ENCODE peak calls at places on chromosomes 11 and 22, in six cellular contexts. One of them, this sample, is unnamed.

GRCh38 chr11:117882539-117882938 is 6.1 kb upstream of the FXYD6 start:
- DNase-seq in stimulated activated CD4-positive, alpha-beta T cell treated with anti-CD3 and anti-CD28 coated beads, Interleukin-1b, Interleukin-23, amount 100 ng/mL, for 24 hours: no peak
- DNase-seq in EH: no peak
- DNase-seq in lower leg skin: no peak
- DNase-seq in tibial artery: no peak
- DNase-seq in PC-9: no peak
- DNase-seq in this sample: no peak

GRCh38 chr11:124415356-124415923 is 9.2 kb downstream of the OR8B4 start:
- DNase-seq in stimulated activated CD4-positive, alpha-beta T cell treated with anti-CD3 and anti-CD28 coated beads, Interleukin-1b, Interleukin-23, amount 100 ng/mL, for 24 hours: no peak
- DNase-seq in EH: peak; percentile 43
- DNase-seq in lower leg skin: no peak
- DNase-seq in tibial artery: no peak
- DNase-seq in PC-9: peak; percentile 39
- DNase-seq in this sample: no peak

GRCh38 chr22:40665312-40665711 is 14.0 kb upstream of the MCHR1 start:
- DNase-seq in stimulated activated CD4-positive, alpha-beta T cell treated with anti-CD3 and anti-CD28 coated beads, Interleukin-1b, Interleukin-23, amount 100 ng/mL, for 24 hours: no peak
- DNase-seq in EH: peak; percentile 93
- DNase-seq in lower leg skin: no peak
- DNase-seq in tibial artery: peak; percentile 77
- DNase-seq in PC-9: no peak
- DNase-seq in this sample: no peak

GRCh38 chr11:120801801-120802689 is 221.9 kb upstream of the TBCEL start:
- DNase-seq in stimulated activated CD4-positive, alpha-beta T cell treated with anti-CD3 and anti-CD28 coated beads, Interleukin-1b, Interleukin-23, amount 100 ng/mL, for 24 hours: peak; percentile 17
- DNase-seq in EH: peak; percentile 48
- DNase-seq in lower leg skin: peak; percentile 47
- DNase-seq in tibial artery: peak; percentile 41
- DNase-seq in PC-9: peak; percentile 51
- DNase-seq in this sample: no peak

GRCh38 chr11:113417428-113417827 is 29.8 kb downstream of the ANKK1 start:
- DNase-seq in stimulated activated CD4-positive, alpha-beta T cell treated with anti-CD3 and anti-CD28 coated beads, Interleukin-1b, Interleukin-23, amount 100 ng/mL, for 24 hours: no peak
- DNase-seq in EH: no peak
- DNase-seq in lower leg skin: no peak
- DNase-seq in tibial artery: no peak
- DNase-seq in PC-9: no peak
- DNase-seq in this sample: no peak

GRCh38 chr22:21837184-21837979 is 30.1 kb downstream of the MAPK1 start:
- DNase-seq in stimulated activated CD4-positive, alpha-beta T cell treated with anti-CD3 and anti-CD28 coated beads, Interleukin-1b, Interleukin-23, amount 100 ng/mL, for 24 hours: no peak
- DNase-seq in EH: peak; percentile 93
- DNase-seq in lower leg skin: no peak
- DNase-seq in tibial artery: no peak
- DNase-seq in PC-9: peak; percentile 42
- DNase-seq in this sample: no peak

GRCh38 chr22:27876684-27877083 is 42.4 kb downstream of the PITPNB start:
- DNase-seq in stimulated activated CD4-positive, alpha-beta T cell treated with anti-CD3 and anti-CD28 coated beads, Interleukin-1b, Interleukin-23, amount 100 ng/mL, for 24 hours: no peak
- DNase-seq in EH: peak; percentile 19
- DNase-seq in lower leg skin: no peak
- DNase-seq in tibial artery: no peak
- DNase-seq in PC-9: no peak
- DNase-seq in this sample: no peak

GRCh38 chr11:73950869-73951710 is at the start of gene DNAJB13:
- DNase-seq in stimulated activated CD4-positive, alpha-beta T cell treated with anti-CD3 and anti-CD28 coated beads, Interleukin-1b, Interleukin-23, amount 100 ng/mL, for 24 hours: no peak
- DNase-seq in EH: peak; percentile 68
- DNase-seq in lower leg skin: no peak
- DNase-seq in tibial artery: no peak
- DNase-seq in PC-9: peak; percentile 47
- DNase-seq in this sample: no peak

GRCh38 chr11:62842171-62842717 is 2.9 kb upstream of the WDR74 start:
- DNase-seq in stimulated activated CD4-positive, alpha-beta T cell treated with anti-CD3 and anti-CD28 coated beads, Interleukin-1b, Interleukin-23, amount 100 ng/mL, for 24 hours: no peak
- DNase-seq in EH: peak; percentile 46
- DNase-seq in lower leg skin: peak; percentile 32
- DNase-seq in tibial artery: no peak
- DNase-seq in PC-9: no peak
- DNase-seq in this sample: no peak

GRCh38 chr11:41479179-41479578 is 19.7 kb upstream of the LRRC4C start:
- DNase-seq in stimulated activated CD4-positive, alpha-beta T cell treated with anti-CD3 and anti-CD28 coated beads, Interleukin-1b, Interleukin-23, amount 100 ng/mL, for 24 hours: no peak
- DNase-seq in EH: no peak
- DNase-seq in lower leg skin: no peak
- DNase-seq in tibial artery: no peak
- DNase-seq in PC-9: no peak
- DNase-seq in this sample: no peak

GRCh38 chr11:124893781-124894401 is 3.8 kb downstream of the ROBO4 start:
- DNase-seq in stimulated activated CD4-positive, alpha-beta T cell treated with anti-CD3 and anti-CD28 coated beads, Interleukin-1b, Interleukin-23, amount 100 ng/mL, for 24 hours: no peak
- DNase-seq in EH: no peak
- DNase-seq in lower leg skin: no peak
- DNase-seq in tibial artery: no peak
- DNase-seq in PC-9: no peak
- DNase-seq in this sample: no peak

GRCh38 chr22:24181996-24182560 is 791 bp downstream of the SUSD2 start:
- DNase-seq in stimulated activated CD4-positive, alpha-beta T cell treated with anti-CD3 and anti-CD28 coated beads, Interleukin-1b, Interleukin-23, amount 100 ng/mL, for 24 hours: no peak
- DNase-seq in EH: no peak
- DNase-seq in lower leg skin: no peak
- DNase-seq in tibial artery: no peak
- DNase-seq in PC-9: no peak
- DNase-seq in this sample: no peak

GRCh38 chr11:45168366-45169130 is 22.1 kb downstream of the PRDM11 start:
- DNase-seq in stimulated activated CD4-positive, alpha-beta T cell treated with anti-CD3 and anti-CD28 coated beads, Interleukin-1b, Interleukin-23, amount 100 ng/mL, for 24 hours: no peak
- DNase-seq in EH: no peak
- DNase-seq in lower leg skin: no peak
- DNase-seq in tibial artery: no peak
- DNase-seq in PC-9: no peak
- DNase-seq in this sample: peak; percentile 30

GRCh38 chr22:36055376-36056310 is 27.0 kb upstream of the RBFOX2 start:
- DNase-seq in stimulated activated CD4-positive, alpha-beta T cell treated with anti-CD3 and anti-CD28 coated beads, Interleukin-1b, Interleukin-23, amount 100 ng/mL, for 24 hours: no peak
- DNase-seq in EH: peak; percentile 61
- DNase-seq in lower leg skin: no peak
- DNase-seq in tibial artery: no peak
- DNase-seq in PC-9: no peak
- DNase-seq in this sample: no peak

GRCh38 chr11:106288057-106288456 is 210.6 kb downstream of the AASDHPPT start:
- DNase-seq in stimulated activated CD4-positive, alpha-beta T cell treated with anti-CD3 and anti-CD28 coated beads, Interleukin-1b, Interleukin-23, amount 100 ng/mL, for 24 hours: no peak
- DNase-seq in EH: no peak
- DNase-seq in lower leg skin: no peak
- DNase-seq in tibial artery: no peak
- DNase-seq in PC-9: no peak
- DNase-seq in this sample: no peak

GRCh38 chr11:123103326-123103980 is 41.5 kb upstream of the HSPA8 start:
- DNase-seq in stimulated activated CD4-positive, alpha-beta T cell treated with anti-CD3 and anti-CD28 coated beads, Interleukin-1b, Interleukin-23, amount 100 ng/mL, for 24 hours: no peak
- DNase-seq in EH: peak; percentile 83
- DNase-seq in lower leg skin: peak; percentile 70
- DNase-seq in tibial artery: peak; percentile 68
- DNase-seq in PC-9: peak; percentile 60
- DNase-seq in this sample: no peak

GRCh38 chr22:32880906-32881596 is 79.5 kb downstream of the TIMP3 start:
- DNase-seq in stimulated activated CD4-positive, alpha-beta T cell treated with anti-CD3 and anti-CD28 coated beads, Interleukin-1b, Interleukin-23, amount 100 ng/mL, for 24 hours: no peak
- DNase-seq in EH: peak; percentile 53
- DNase-seq in lower leg skin: peak; percentile 24
- DNase-seq in tibial artery: no peak
- DNase-seq in PC-9: no peak
- DNase-seq in this sample: no peak

GRCh38 chr11:58629857-58630256 is 7.4 kb downstream of the CNTF start:
- DNase-seq in stimulated activated CD4-positive, alpha-beta T cell treated with anti-CD3 and anti-CD28 coated beads, Interleukin-1b, Interleukin-23, amount 100 ng/mL, for 24 hours: no peak
- DNase-seq in EH: peak; percentile 62
- DNase-seq in lower leg skin: no peak
- DNase-seq in tibial artery: no peak
- DNase-seq in PC-9: peak; percentile 40
- DNase-seq in this sample: no peak

GRCh38 chr22:25192406-25192805 is 7.3 kb upstream of the CRYBB3 start:
- DNase-seq in stimulated activated CD4-positive, alpha-beta T cell treated with anti-CD3 and anti-CD28 coated beads, Interleukin-1b, Interleukin-23, amount 100 ng/mL, for 24 hours: no peak
- DNase-seq in EH: no peak
- DNase-seq in lower leg skin: no peak
- DNase-seq in tibial artery: no peak
- DNase-seq in PC-9: no peak
- DNase-seq in this sample: no peak

GRCh38 chr11:2527621-2528291 is 82.9 kb downstream of the KCNQ1 start:
- DNase-seq in stimulated activated CD4-positive, alpha-beta T cell treated with anti-CD3 and anti-CD28 coated beads, Interleukin-1b, Interleukin-23, amount 100 ng/mL, for 24 hours: no peak
- DNase-seq in EH: no peak
- DNase-seq in lower leg skin: no peak
- DNase-seq in tibial artery: peak; percentile 18
- DNase-seq in PC-9: no peak
- DNase-seq in this sample: peak; percentile 41

GRCh38 chr11:61815790-61816735 is 740 bp downstream of the FADS1 start:
- DNase-seq in stimulated activated CD4-positive, alpha-beta T cell treated with anti-CD3 and anti-CD28 coated beads, Interleukin-1b, Interleukin-23, amount 100 ng/mL, for 24 hours: no peak
- DNase-seq in EH: peak; percentile 84
- DNase-seq in lower leg skin: peak; percentile 32
- DNase-seq in tibial artery: peak; percentile 67
- DNase-seq in PC-9: peak; percentile 78
- DNase-seq in this sample: peak; percentile 61

GRCh38 chr11:62664405-62665074 is 470 bp downstream of the C11orf98 start:
- DNase-seq in stimulated activated CD4-positive, alpha-beta T cell treated with anti-CD3 and anti-CD28 coated beads, Interleukin-1b, Interleukin-23, amount 100 ng/mL, for 24 hours: no peak
- DNase-seq in EH: no peak
- DNase-seq in lower leg skin: no peak
- DNase-seq in tibial artery: no peak
- DNase-seq in PC-9: peak; percentile 68
- DNase-seq in this sample: no peak

GRCh38 chr11:45371251-45371749 is 85.2 kb upstream of the SYT13 start:
- DNase-seq in stimulated activated CD4-positive, alpha-beta T cell treated with anti-CD3 and anti-CD28 coated beads, Interleukin-1b, Interleukin-23, amount 100 ng/mL, for 24 hours: peak; percentile 24
- DNase-seq in EH: peak; percentile 61
- DNase-seq in lower leg skin: peak; percentile 24
- DNase-seq in tibial artery: peak; percentile 50
- DNase-seq in PC-9: peak; percentile 53
- DNase-seq in this sample: no peak